ENCODE peak calls at places on chromosomes 6 and 20, in eight cellular contexts. T is ascending aorta, R is left lung, X is adipocyte, E is brain microvascular endothelial cell, L is foreskin fibroblast, V is uterus, S is left ventricle myocardium inferior. I is an unnamed sample.
A peak's percentile ranks its signal among the peaks of the same experiment; 100 is the strongest.

GRCh38 chr20:57220187-57221165 is 46.0 kb downstream of the BMP7 start:
- DNase-seq in T (no peak), R (no peak), X (peak; percentile 66), E (no peak), L (peak; percentile 46), V (no peak), S (no peak), I (no peak)

GRCh38 chr6:136113736-136114173 is 136.4 kb downstream of the MTFR2 start:
- DNase-seq in T (peak; percentile 63), R (peak; percentile 38), X (peak; percentile 80), E (peak; percentile 93), L (peak; percentile 84), V (peak; percentile 55), S (peak; percentile 39), I (peak; percentile 66)

GRCh38 chr6:13708679-13709261 is 2.9 kb downstream of the RANBP9 start:
- DNase-seq in T (no peak), R (no peak), X (peak; percentile 53), E (no peak), L (peak; percentile 32), V (no peak), S (no peak), I (no peak)

GRCh38 chr20:50723672-50724071 is 7.7 kb upstream of the PARD6B start:
- DNase-seq in T (no peak), R (no peak), X (no peak), E (no peak), L (no peak), V (no peak), S (no peak), I (no peak)

GRCh38 chr20:62607366-62608217 is 34.7 kb upstream of the SLCO4A1 start:
- DNase-seq in T (no peak), R (no peak), X (no peak), E (no peak), L (no peak), V (no peak), S (no peak), I (no peak)

GRCh38 chr6:29005183-29005885 is at the start of gene ZNF311:
- DNase-seq in T (peak; percentile 78), R (peak; percentile 72), X (peak; percentile 62), E (peak; percentile 54), L (peak; percentile 86), V (peak; percentile 57), S (peak; percentile 55), I (peak; percentile 67)

GRCh38 chr20:52824494-52825216 is 147.5 kb upstream of the TSHZ2 start:
- DNase-seq in T (no peak), R (no peak), X (no peak), E (no peak), L (no peak), V (no peak), S (no peak), I (no peak)

GRCh38 chr6:137432054-137432545 is 62.1 kb downstream of the OLIG3 start:
- DNase-seq in T (no peak), R (no peak), X (no peak), E (no peak), L (no peak), V (no peak), S (no peak), I (no peak)

GRCh38 chr20:62958388-62959100 is 6.0 kb downstream of the SLC17A9 start:
- DNase-seq in T (no peak), R (no peak), X (no peak), E (no peak), L (no peak), V (no peak), S (no peak), I (no peak)

GRCh38 chr20:58294497-58295455 is 14.7 kb upstream of the RAB22A start:
- DNase-seq in T (no peak), R (no peak), X (no peak), E (no peak), L (no peak), V (no peak), S (no peak), I (no peak)

DNA sequence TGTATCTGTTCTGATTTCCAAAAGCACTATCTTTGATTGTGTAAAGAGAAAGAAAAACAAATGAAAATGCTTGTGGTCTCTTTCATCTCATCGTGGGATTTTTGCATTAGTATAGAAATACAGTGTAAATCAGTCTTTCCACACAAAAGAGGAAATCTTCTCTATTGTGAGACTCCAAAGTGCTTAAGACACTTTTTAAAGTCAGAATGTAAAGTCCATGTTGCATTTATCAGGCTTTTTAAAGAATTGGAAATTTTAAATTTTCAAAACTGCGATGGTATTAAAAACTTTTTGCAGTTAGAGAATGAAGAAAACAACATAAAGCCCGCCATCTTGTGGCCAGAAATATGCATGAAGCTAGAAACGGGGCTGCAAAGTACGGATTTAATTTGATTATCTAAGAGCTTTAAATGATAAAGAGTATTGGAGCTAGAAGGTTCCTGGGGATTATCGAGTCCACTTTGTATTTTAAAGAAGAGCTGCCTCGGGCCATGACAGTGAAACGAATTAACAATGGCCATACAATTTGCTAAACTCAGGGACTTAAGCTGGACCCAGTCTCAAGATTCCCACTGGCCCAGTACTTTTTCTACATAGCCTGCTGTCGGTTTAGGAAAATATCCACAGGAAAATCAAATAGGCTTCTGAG is 339.6 kb downstream of the ARHGAP18 start:
- DNase-seq in T (no peak), R (no peak), X (peak; percentile 85), E (peak; percentile 70), L (peak; percentile 78), V (peak; percentile 22), S (peak; percentile 18), I (peak; percentile 42)
- H3K4me3 ChIP-seq in T (peak overlapping the region; percentile 31), R (no peak overlapping the region), X (peak overlapping the region; percentile 44), E (peak overlapping the region; percentile 38), L (peak overlapping the region; percentile 23), V (no peak overlapping the region), S (peak overlapping the region; percentile 24), I (no peak overlapping the region)

DNA sequence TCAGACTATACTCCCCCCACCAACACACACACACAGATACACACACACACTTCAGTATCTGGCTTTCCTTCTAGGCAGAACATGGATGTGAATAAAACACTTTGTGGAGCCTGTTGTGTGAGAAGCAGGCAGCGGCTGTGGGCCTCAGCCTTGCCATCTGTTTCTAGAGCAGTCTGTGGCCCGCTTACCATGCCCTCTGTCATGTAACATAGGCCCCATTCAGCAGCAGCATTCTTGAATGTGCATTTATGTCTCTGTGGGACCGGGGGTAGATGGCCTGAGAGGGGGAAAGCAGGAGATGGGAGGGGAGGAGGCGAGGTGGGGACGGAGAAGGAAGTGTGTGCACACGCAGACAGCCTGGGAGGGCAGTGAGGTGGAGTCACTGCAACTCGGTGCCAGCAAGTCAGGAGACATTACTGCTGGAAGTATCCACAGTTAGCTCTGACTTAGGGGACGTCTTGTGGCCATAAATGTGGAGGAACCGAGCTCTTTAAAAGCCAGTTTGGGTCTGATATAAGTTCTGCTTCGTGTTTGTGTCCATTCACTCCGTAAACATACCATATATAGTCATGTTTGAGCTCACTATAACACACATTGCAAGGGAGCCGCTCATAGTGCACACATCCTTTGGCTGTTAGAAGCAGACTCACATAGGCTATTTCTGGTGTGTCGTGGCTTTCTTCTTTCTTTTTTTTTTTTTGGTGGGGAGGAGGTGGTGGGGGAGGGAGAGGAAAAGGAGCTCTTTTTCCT is 38.5 kb downstream of the RREB1 start:
- DNase-seq in T (peak; percentile 76), R (peak; percentile 83), X (peak; percentile 52), E (peak; percentile 58), L (peak; percentile 79), V (peak; percentile 48), S (peak; percentile 54), I (peak; percentile 71)
- H3K4me3 ChIP-seq in T (peak overlapping the region; percentile 32), R (peak overlapping the region; percentile 9), X (peak overlapping the region; percentile 22), E (no peak overlapping the region), L (no peak overlapping the region), V (no peak overlapping the region), S (peak overlapping the region; percentile 12), I (no peak overlapping the region)

GRCh38 chr6:35491558-35492541 is 5.0 kb downstream of the TEAD3 start:
- DNase-seq in T (no peak), R (no peak), X (peak; percentile 24), E (no peak), L (peak; percentile 56), V (peak; percentile 51), S (peak; percentile 18), I (no peak)
- H3K4me3 ChIP-seq in T (peak overlapping the region; percentile 55), R (no peak overlapping the region), X (no peak overlapping the region), E (no peak overlapping the region), L (peak overlapping the region; percentile 35), V (peak overlapping the region; percentile 36), S (no peak overlapping the region), I (no peak overlapping the region)

GRCh38 chr6:63349401-63349800 is 29.6 kb upstream of the LGSN start:
- DNase-seq in T (no peak), R (no peak), X (no peak), E (no peak), L (peak; percentile 23), V (no peak), S (no peak), I (no peak)
- H3K4me3 ChIP-seq in T (no peak overlapping the region), R (no peak overlapping the region), X (no peak overlapping the region), E (no peak overlapping the region), L (no peak overlapping the region), V (no peak overlapping the region), S (no peak overlapping the region), I (no peak overlapping the region)

GRCh38 chr6:112356994-112357393 is 9.9 kb downstream of the RFPL4B start:
- DNase-seq in T (no peak), R (no peak), X (no peak), E (no peak), L (no peak), V (no peak), S (no peak), I (no peak)
- H3K4me3 ChIP-seq in T (no peak overlapping the region), R (no peak overlapping the region), X (no peak overlapping the region), E (no peak overlapping the region), L (no peak overlapping the region), V (no peak overlapping the region), S (no peak overlapping the region), I (no peak overlapping the region)

DNA sequence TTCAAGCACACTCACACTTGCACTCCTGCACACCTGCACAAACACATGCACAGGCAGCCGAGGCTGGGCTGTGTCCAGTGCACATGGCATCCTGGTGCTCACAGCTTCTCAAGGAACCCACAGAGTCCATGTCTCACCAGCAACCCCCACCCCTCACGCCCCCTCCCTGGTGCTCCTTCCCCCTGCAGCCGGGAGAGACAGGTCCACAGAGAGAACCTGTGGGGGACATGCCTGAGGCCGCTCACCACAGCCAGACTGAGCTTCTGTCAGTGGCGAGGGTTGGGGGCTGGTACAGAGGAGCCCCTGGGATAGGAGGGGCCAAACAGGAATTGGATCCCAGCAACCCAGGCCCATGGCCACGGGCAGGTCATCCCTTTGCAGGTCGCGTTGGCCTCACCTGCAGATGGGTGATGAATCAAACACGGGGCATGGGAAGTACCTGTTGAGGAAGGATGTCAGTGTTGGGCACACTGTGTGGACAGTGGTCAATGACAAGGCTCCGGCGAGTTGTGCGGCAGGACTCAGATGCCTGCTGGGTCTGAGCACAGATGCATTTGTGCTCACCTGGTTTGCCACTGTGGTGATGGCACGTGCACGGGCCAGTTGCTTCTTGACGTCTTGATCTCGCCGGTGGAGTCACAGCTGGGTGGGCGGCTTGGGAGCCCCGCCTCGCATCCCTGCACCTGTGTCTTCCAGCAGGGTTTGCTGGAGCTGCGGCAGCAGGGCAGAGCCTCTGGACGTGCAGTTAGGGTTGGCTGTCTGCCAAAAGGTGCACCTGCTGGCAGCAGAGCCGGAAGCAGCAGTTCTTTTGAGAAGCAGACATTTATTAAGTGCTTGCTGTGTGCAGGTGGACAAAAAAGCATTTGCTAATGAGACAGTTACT is 113.0 kb downstream of the ERMARD start:
- DNase-seq in T (no peak), R (no peak), X (no peak), E (no peak), L (no peak), V (no peak), S (no peak), I (peak; percentile 81)
- H3K4me3 ChIP-seq in T (no peak overlapping the region), R (no peak overlapping the region), X (no peak overlapping the region), E (no peak overlapping the region), L (no peak overlapping the region), V (no peak overlapping the region), S (no peak overlapping the region), I (no peak overlapping the region)

GRCh38 chr6:27311806-27312145 is 297 bp downstream of the POM121L2 start:
- DNase-seq in T (no peak), R (no peak), X (no peak), E (no peak), L (no peak), V (no peak), S (no peak), I (no peak)
- H3K4me3 ChIP-seq in T (peak overlapping the region; percentile 63), R (peak overlapping the region; percentile 37), X (peak overlapping the region; percentile 77), E (peak overlapping the region; percentile 57), L (peak overlapping the region; percentile 47), V (no peak overlapping the region), S (peak overlapping the region; percentile 65), I (no peak overlapping the region)